ENCODE peak calls at places on chromosomes 2 and 18, in four cellular contexts. B, Y, A and I are unnamed samples. For H3K9me3, the result is how much of the 10 kb centered on the place peaks cover.

GRCh38 chr2:139369423-139370409 is 589.5 kb upstream of the NXPH2 start:
- DNase-seq in B (no peak), Y (no peak), A (no peak), I (no peak)

GRCh38 chr2:74764429-74765272 is 69.3 kb upstream of the HK2 start:
- DNase-seq in B (peak), Y (peak), A (no peak), I (no peak)

GRCh38 chr18:42953306-42953705 is 162.2 kb downstream of the RIT2 start:
- DNase-seq in B (no peak), Y (no peak), A (no peak), I (no peak)

GRCh38 chr2:46294185-46294836 is 2.9 kb upstream of the EPAS1 start:
- DNase-seq in B (no peak), Y (no peak), A (no peak), I (peak)

GRCh38 chr18:58247363-58247834 is 203.4 kb downstream of the NEDD4L start:
- DNase-seq in B (peak), Y (no peak), A (no peak), I (no peak)

GRCh38 chr2:3625186-3625585 is 30.3 kb downstream of the COLEC11 start:
- DNase-seq in B (no peak), Y (peak), A (no peak), I (no peak)

GRCh38 chr2:101038455-101039255 is 36.6 kb downstream of the RPL31 start:
- DNase-seq in B (no peak), Y (peak), A (no peak), I (peak)

GRCh38 chr2:189304360-189304759 is 124.8 kb upstream of the COL5A2 start:
- DNase-seq in B (no peak), Y (no peak), A (no peak), I (no peak)

GRCh38 chr2:3312576-3313345 is 64.9 kb downstream of the EIPR1 start:
- DNase-seq in B (no peak), Y (no peak), A (no peak), I (no peak)

DNA sequence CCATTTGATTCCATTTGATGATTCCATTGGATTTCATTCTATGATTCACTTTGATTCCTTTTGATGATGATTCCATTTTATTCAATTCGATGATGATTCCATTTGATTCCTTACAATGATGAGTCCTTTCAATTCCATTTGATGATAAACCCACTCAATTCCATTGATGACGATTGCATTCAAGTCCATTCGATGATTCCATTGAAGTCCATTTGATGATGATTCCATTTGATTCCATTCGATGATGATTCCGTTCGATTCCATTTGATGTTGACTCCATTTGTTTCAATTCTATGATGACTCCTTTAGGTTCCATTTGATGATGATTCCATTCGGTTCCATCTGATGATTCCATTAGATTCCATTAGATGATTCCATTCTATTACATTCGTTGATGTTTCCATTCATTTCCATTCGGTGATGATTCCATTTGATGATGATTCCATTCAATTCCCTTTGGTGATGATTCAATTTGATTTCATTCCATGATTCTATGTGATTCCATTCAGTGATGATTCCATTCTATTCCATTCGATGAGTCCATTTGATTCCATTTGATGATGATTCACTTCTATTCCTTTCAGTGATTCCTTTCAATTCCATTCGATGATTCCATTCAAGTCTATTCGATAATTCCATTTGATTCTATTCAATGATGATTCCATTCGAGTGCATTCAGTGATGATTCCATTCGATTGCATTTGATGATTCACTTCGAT is 1106.0 kb downstream of the RPIA start:
- DNase-seq in B (no peak), Y (no peak), A (no peak), I (no peak)
- H3K9me3 ChIP-seq in B (under half), Y (under half), A (half or more), I (under half)

GRCh38 chr2:188181884-188182283 is 109.8 kb upstream of the GULP1 start:
- DNase-seq in B (no peak), Y (no peak), A (no peak), I (no peak)
- H3K4me3 ChIP-seq in B (no peak), Y (no peak), A (no peak), I (no peak)

GRCh38 chr2:228433706-228434105 is 252.2 kb upstream of the SPHKAP start:
- DNase-seq in B (no peak), Y (no peak), A (no peak), I (no peak)
- H3K9me3 ChIP-seq in B (under half), Y (under half), A (under half), I (under half)

GRCh38 chr2:64540615-64541014 is 16.5 kb downstream of the AFTPH start:
- DNase-seq in B (no peak), Y (no peak), A (no peak), I (no peak)

GRCh38 chr2:64542071-64543005 is 18.2 kb downstream of the AFTPH start:
- DNase-seq in B (no peak), Y (no peak), A (no peak), I (no peak)

GRCh38 chr2:64538764-64539433 is 14.8 kb downstream of the AFTPH start:
- DNase-seq in B (peak), Y (no peak), A (no peak), I (no peak)

GRCh38 chr2:64541547-64541946 is 17.4 kb downstream of the AFTPH start:
- DNase-seq in B (no peak), Y (no peak), A (no peak), I (no peak)

DNA sequence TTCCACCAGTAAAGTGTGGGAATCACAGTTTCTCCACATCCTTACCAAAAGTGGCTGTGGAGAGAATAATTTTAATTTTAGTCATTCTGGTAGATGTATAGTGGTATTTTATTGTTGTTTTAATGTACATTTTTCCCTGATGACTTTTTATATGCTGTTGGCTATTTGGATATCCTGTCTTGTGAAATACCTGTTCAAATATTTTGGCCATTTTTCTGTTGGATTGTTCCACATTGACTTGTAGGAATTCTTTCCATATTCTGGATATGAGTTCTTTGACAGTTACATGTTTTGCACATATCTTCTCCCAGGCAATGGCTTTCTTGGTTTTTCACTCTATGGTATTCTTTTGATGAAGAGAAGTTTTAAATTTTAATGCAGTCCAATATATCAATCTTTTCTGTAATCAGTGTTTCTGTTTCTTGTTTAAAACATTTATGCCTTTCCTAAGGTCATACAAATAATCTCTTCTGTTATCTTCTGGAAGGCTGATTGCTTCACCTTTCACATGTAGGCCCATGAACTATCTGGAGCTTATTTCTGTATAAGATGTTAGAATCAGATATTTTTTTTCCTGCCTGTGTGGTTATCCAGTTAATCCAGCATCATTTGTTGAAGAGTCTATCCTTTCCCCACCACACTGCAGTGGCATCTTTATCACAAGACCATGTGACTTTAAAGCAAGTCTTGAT is 19.0 kb downstream of the AFTPH start:
- DNase-seq in B (peak), Y (no peak), A (no peak), I (no peak)
- H3K4me3 ChIP-seq in B (no peak), Y (no peak), A (no peak), I (no peak)

GRCh38 chr2:228597032-228597431 is 415.5 kb upstream of the SPHKAP start:
- DNase-seq in B (no peak), Y (no peak), A (no peak), I (no peak)

GRCh38 chr2:228590681-228591080 is 409.2 kb upstream of the SPHKAP start:
- DNase-seq in B (no peak), Y (no peak), A (no peak), I (no peak)

GRCh38 chr2:228592925-228593324 is 411.4 kb upstream of the SPHKAP start:
- DNase-seq in B (no peak), Y (no peak), A (no peak), I (no peak)

GRCh38 chr2:228589115-228589514 is 407.6 kb upstream of the SPHKAP start:
- DNase-seq in B (no peak), Y (no peak), A (no peak), I (no peak)

DNA sequence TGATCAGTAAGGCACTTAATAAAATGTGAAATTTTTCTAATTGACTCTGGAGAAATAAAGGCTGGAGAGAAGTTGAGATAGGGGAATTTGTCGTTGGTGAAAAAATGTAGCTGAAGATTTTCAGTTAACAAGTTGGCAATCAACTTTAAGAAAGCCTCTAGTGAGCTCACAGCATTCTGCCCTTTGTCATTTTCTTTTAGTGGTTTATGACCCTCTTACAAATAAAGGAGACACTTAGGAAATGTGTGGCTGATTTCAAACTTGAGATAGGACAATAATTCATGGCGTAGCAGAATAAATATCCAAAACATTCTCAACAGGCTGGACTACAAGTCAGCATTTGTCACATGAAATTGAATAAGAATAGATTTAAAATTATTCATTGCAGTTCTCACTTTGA is 412.5 kb upstream of the SPHKAP start:
- DNase-seq in B (no peak), Y (no peak), A (no peak), I (no peak)
- H3K9me3 ChIP-seq in B (under half), Y (under half), A (under half), I (under half)

GRCh38 chr2:127080941-127081769 is 25.8 kb downstream of the BIN1 start:
- DNase-seq in B (no peak), Y (no peak), A (no peak), I (no peak)
- H3K4me3 ChIP-seq in B (no peak), Y (no peak), A (peak), I (no peak)

GRCh38 chr2:89780318-89780717 is 1088.8 kb downstream of the RPIA start:
- DNase-seq in B (no peak), Y (no peak), A (no peak), I (no peak)
- H3K9me3 ChIP-seq in B (half or more), Y (under half), A (half or more), I (under half)

DNA sequence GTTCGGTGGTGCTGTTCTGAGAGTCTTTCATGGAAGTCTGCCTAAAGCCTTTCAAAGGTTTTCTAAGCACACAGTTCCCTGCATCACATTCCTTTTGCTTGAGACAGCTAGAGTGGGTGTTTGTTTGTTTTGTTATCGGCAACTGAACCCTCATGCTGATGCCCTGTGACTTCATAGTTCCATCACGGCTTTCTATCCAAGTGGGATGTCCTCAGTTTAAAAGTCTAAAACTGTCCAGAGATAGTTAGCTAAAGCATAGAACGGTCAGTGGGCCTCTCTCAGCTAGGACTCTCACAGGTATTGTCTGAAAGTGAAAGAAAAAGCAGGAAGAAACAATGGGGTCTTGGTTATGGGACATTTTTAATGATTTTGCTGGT is 337.3 kb downstream of the OSR1 start:
- DNase-seq in B (peak), Y (no peak), A (no peak), I (no peak)
- H3K4me3 ChIP-seq in B (peak), Y (no peak), A (no peak), I (no peak)